ENCODE peak calls at places on chromosomes 4 and X, in seven cellular contexts. O is bronchial epithelial cell, L is upper lobe of left lung, P is IMR-90, N is colonic mucosa, B is MM.1S, T is left ventricle myocardium inferior. F is an unnamed sample.

GRCh38 chr4:113559947-113560346 is 201.6 kb downstream of the CAMK2D start:
- DNase-seq in P (no peak), B (no peak), L (no peak), O (no peak), T (no peak), N (no peak), F (no peak)

GRCh38 chrX:142804085-142804484 is 221.6 kb upstream of the SPANXN4 start:
- DNase-seq in O (no peak), B (no peak), N (peak; percentile 22), L (no peak), T (no peak), P (no peak), F (no peak)

GRCh38 chr4:20317424-20317985 is 65.8 kb downstream of the SLIT2 start:
- DNase-seq in B (peak; percentile 39), N (no peak), P (no peak), O (no peak), L (no peak), T (no peak), F (peak; percentile 30)

GRCh38 chr4:74181225-74181624 is 23.3 kb downstream of the MTHFD2L start:
- DNase-seq in P (peak; percentile 49), N (no peak), B (no peak), L (no peak), O (peak; percentile 55), T (no peak), F (peak; percentile 72)

GRCh38 chrX:109619816-109620215 is 5.2 kb downstream of the KCNE5 start:
- DNase-seq in N (no peak), B (peak; percentile 13), L (no peak), T (no peak), P (no peak), O (no peak), F (no peak)

GRCh38 chr4:82569076-82569475 is 7.3 kb upstream of the TMEM150C start:
- DNase-seq in P (no peak), N (no peak), L (no peak), O (no peak), T (no peak), B (no peak), F (no peak)

GRCh38 chr4:183571350-183572076 is 66.7 kb downstream of the ING2 start:
- DNase-seq in P (peak; percentile 52), L (no peak), T (no peak), N (peak; percentile 22), O (peak; percentile 67), B (no peak), F (peak; percentile 54)

GRCh38 chr4:139656614-139657486 is 8.8 kb upstream of the MGST2 start:
- DNase-seq in N (peak; percentile 55), O (peak; percentile 78), P (peak; percentile 78), B (peak; percentile 77), T (peak; percentile 30), L (no peak), F (peak; percentile 73)

GRCh38 chr4:165592386-165592785 is 213.6 kb downstream of the CPE start:
- DNase-seq in N (no peak), P (no peak), L (no peak), O (no peak), B (no peak), T (no peak), F (peak; percentile 88)

GRCh38 chr4:20859097-20859781 is 159.0 kb downstream of the PACRGL start:
- DNase-seq in B (no peak), L (no peak), O (no peak), T (no peak), N (no peak), P (no peak), F (no peak)

GRCh38 chrX:132775230-132775823 is 183.1 kb downstream of the HS6ST2 start:
- DNase-seq in N (no peak), B (no peak), O (peak; percentile 2), P (no peak), L (no peak), T (no peak), F (no peak)

GRCh38 chrX:108199041-108199440 is 107.5 kb downstream of the ATG4A start:
- DNase-seq in T (no peak), N (no peak), O (no peak), L (no peak), B (no peak), P (no peak), F (no peak)
- H3K27me3 ChIP-seq in T (no peaks in the 10 kb centered on the region), N (no peaks in the 10 kb centered on the region), O (no peaks in the 10 kb centered on the region), L (no peaks in the 10 kb centered on the region), B (no peaks in the 10 kb centered on the region), P (peaks cover 14% of the 10 kb centered on the region), F (no peaks in the 10 kb centered on the region)

DNA sequence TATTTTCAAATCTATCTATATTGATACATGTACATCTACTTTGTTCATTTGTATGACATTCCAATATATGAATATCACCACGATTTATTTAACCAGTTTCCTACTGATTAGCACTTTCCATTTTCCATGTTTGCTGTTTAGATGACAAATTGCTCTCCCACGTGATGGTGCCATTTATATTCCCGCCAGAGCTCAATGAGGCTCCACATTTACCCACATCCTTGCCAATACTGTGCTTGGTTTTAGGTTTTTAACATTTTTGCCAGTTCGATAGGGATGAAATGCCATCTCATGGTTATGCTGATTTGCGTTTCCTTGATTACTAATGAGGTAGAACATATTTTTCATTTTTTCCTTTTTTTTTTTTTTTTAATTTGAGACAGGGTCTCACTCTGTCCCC is 86.7 kb upstream of the TRIM2 start:
- DNase-seq in T (no peak), N (no peak), O (no peak), B (no peak), P (no peak), L (no peak), F (no peak)
- TF ChIP-seq CTCF in T (no peak), N (no peak), O (no peak), B (no peak), P (no peak), L (no peak), F (no peak)

GRCh38 chr4:110634320-110635154 is 11.7 kb upstream of the PITX2 start:
- DNase-seq in T (no peak), O (no peak), B (no peak), P (no peak), L (no peak), N (no peak), F (no peak)

GRCh38 chr4:110631582-110632505 is 9.0 kb upstream of the PITX2 start:
- DNase-seq in P (peak; percentile 84), L (peak; percentile 86), N (peak; percentile 78), O (peak; percentile 58), B (peak; percentile 32), T (peak; percentile 49), F (peak; percentile 86)

GRCh38 chr4:110632506-110633357 is 9.9 kb upstream of the PITX2 start:
- DNase-seq in B (no peak), O (no peak), L (peak; percentile 72), T (no peak), P (no peak), N (no peak), F (no peak)

GRCh38 chr4:110635155-110635479 is 12.2 kb upstream of the PITX2 start:
- DNase-seq in L (no peak), N (no peak), P (no peak), O (no peak), T (no peak), B (no peak), F (no peak)

GRCh38 chr4:110633358-110634319 is 10.8 kb upstream of the PITX2 start:
- DNase-seq in O (no peak), N (no peak), L (peak; percentile 68), T (no peak), B (no peak), P (no peak), F (no peak)
- H3K27me3 ChIP-seq in O (peaks cover 85% of the 10 kb centered on the region), N (peaks cover 94% of the 10 kb centered on the region), L (peaks cover 4% of the 10 kb centered on the region), T (peaks cover 100% of the 10 kb centered on the region), B (no peaks in the 10 kb centered on the region), P (peaks cover 82% of the 10 kb centered on the region), F (peaks cover 83% of the 10 kb centered on the region)

GRCh38 chr4:160808174-160808573 is 1355.6 kb downstream of the FSTL5 start:
- DNase-seq in O (no peak), B (no peak), L (no peak), T (no peak), P (no peak), N (no peak), F (no peak)

GRCh38 chr4:160810415-160810814 is 1353.4 kb downstream of the FSTL5 start:
- DNase-seq in O (no peak), N (no peak), T (no peak), L (no peak), P (no peak), B (peak; percentile 73), F (no peak)

GRCh38 chr4:160809576-160809975 is 1354.2 kb downstream of the FSTL5 start:
- DNase-seq in P (no peak), T (no peak), N (no peak), O (no peak), B (no peak), L (no peak), F (no peak)

DNA sequence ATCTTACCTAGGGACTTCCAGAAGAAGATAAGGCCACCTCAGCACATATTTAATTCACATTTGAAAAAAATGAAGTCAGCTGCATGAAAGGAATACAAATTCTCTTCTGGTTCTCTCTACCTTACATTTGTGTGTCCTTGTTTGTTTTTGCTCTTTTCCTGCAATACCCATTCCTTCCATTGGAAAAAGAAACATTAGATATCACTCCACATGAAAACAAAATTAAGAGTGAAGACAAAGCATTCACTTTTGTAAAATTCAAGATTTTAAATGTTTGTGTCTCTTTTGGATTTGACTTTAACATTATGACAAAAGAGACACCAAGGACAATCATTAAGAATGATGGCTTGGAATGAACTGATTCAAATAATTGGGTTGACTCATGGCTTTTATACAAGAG is 1351.8 kb downstream of the FSTL5 start:
- DNase-seq in N (no peak), O (no peak), P (no peak), T (no peak), B (no peak), L (no peak), F (no peak)
- TF ChIP-seq CTCF in N (no peak), O (no peak), P (no peak), T (no peak), B (no peak), L (no peak), F (no peak)

GRCh38 chrX:8052909-8053308 is 118.2 kb downstream of the VCX2 start:
- DNase-seq in O (no peak), P (no peak), B (no peak), N (no peak), T (no peak), L (no peak), F (no peak)
- H3K27me3 ChIP-seq in O (no peaks in the 10 kb centered on the region), P (no peaks in the 10 kb centered on the region), B (no peaks in the 10 kb centered on the region), N (no peaks in the 10 kb centered on the region), T (no peaks in the 10 kb centered on the region), L (no peaks in the 10 kb centered on the region), F (no peaks in the 10 kb centered on the region)

GRCh38 chr4:14749910-14750309 is 252.4 kb upstream of the CPEB2 start:
- DNase-seq in O (peak; percentile 56), B (no peak), P (no peak), T (peak; percentile 29), L (no peak), N (peak; percentile 31), F (peak; percentile 5)
- TF ChIP-seq CTCF in O (peak; percentile 74), B (peak; percentile 9), P (no peak), T (peak; percentile 71), L (no peak), N (peak; percentile 12), F (peak; percentile 11)

GRCh38 chrX:633655-634305 is 3.2 kb downstream of the SHOX start:
- DNase-seq in B (no peak), L (peak; percentile 63), O (no peak), N (no peak), P (no peak), T (no peak), F (no peak)
- H3K27me3 ChIP-seq in B (peaks cover 36% of the 10 kb centered on the region), L (no peaks in the 10 kb centered on the region), O (peaks cover 9% of the 10 kb centered on the region), N (peaks cover 75% of the 10 kb centered on the region), P (peaks cover 24% of the 10 kb centered on the region), T (peaks cover 93% of the 10 kb centered on the region), F (no peaks in the 10 kb centered on the region)

F was measured in fibroblast of lung.